ENCODE peak calls at places on chromosomes 11 and 22, in six cellular contexts. G, N, Z, U, F and I are unnamed samples.
A peak's percentile ranks its signal among the peaks of the same experiment; 100 is the strongest.

GRCh38 chr11:31827458-31828206 is 16.5 kb upstream of the PAX6 start:
- DNase-seq in U (no peak), Z (no peak), G (no peak), F (no peak), N (no peak), I (no peak)

GRCh38 chr11:72705442-72706365 is 31.5 kb upstream of the PDE2A start:
- DNase-seq in U (no peak), F (no peak), G (no peak), N (no peak), Z (no peak), I (no peak)

GRCh38 chr11:7292902-7293301 is 41.2 kb downstream of the SYT9 start:
- DNase-seq in N (no peak), U (no peak), Z (no peak), F (no peak), G (no peak), I (no peak)

GRCh38 chr22:31150615-31151014 is 9.4 kb upstream of the RNF185 start:
- DNase-seq in U (no peak), N (no peak), G (no peak), F (no peak), Z (no peak), I (no peak)

GRCh38 chr11:84905411-84905810 is 721.7 kb downstream of the DLG2 start:
- DNase-seq in Z (no peak), U (no peak), F (peak; percentile 80), N (no peak), G (no peak), I (no peak)

GRCh38 chr11:12625438-12626071 is 48.7 kb upstream of the TEAD1 start:
- DNase-seq in F (peak; percentile 90), U (no peak), G (no peak), Z (no peak), N (peak; percentile 87), I (no peak)

GRCh38 chr22:49480896-49481650 is 346.6 kb downstream of the BRD1 start:
- DNase-seq in F (no peak), G (no peak), Z (no peak), U (no peak), N (no peak), I (no peak)

GRCh38 chr11:62147545-62147944 is 23.7 kb downstream of the INCENP start:
- DNase-seq in F (no peak), Z (peak; percentile 9), G (no peak), U (no peak), N (no peak), I (no peak)

GRCh38 chr11:17782938-17783337 is 48.4 kb downstream of the KCNC1 start:
- DNase-seq in Z (no peak), G (no peak), N (no peak), U (peak; percentile 28), F (no peak), I (no peak)

GRCh38 chr11:86134580-86135318 is 65.9 kb upstream of the PICALM start:
- DNase-seq in Z (no peak), U (no peak), N (no peak), F (no peak), G (no peak), I (no peak)

GRCh38 chr11:117143390-117143789 is 697 bp upstream of the PAFAH1B2 start:
- DNase-seq in Z (no peak), F (peak; percentile 68), G (peak; percentile 45), N (no peak), U (peak; percentile 72), I (peak; percentile 58)

GRCh38 chr22:32764330-32765116 is 37.0 kb upstream of the TIMP3 start:
- DNase-seq in U (peak; percentile 84), G (no peak), Z (no peak), F (peak; percentile 96), N (peak; percentile 56), I (peak; percentile 60)

GRCh38 chr11:44960200-44960845 is 9.6 kb upstream of the TP53I11 start:
- DNase-seq in U (no peak), Z (no peak), N (no peak), F (peak; percentile 32), G (no peak), I (no peak)

GRCh38 chr11:34308049-34308692 is 49.6 kb downstream of the ABTB2 start:
- DNase-seq in U (no peak), G (no peak), F (no peak), N (no peak), Z (no peak), I (no peak)

GRCh38 chr11:63564056-63564784 is 1.0 kb upstream of the PLAAT2 start:
- DNase-seq in F (no peak), U (no peak), N (no peak), Z (no peak), G (peak; percentile 41), I (no peak)

GRCh38 chr11:124879999-124880611 is 14.9 kb downstream of the ROBO3 start:
- DNase-seq in U (no peak), N (no peak), G (no peak), F (no peak), Z (no peak), I (no peak)

GRCh38 chr11:128691802-128692749 is 1.8 kb upstream of the FLI1 start:
- DNase-seq in U (peak; percentile 50), N (no peak), Z (no peak), F (no peak), G (no peak), I (no peak)

GRCh38 chr11:132427611-132428010 is 1057.2 kb downstream of the NTM start:
- DNase-seq in N (no peak), F (no peak), G (no peak), U (no peak), Z (no peak), I (no peak)

GRCh38 chr22:30830907-30831306 is 136.2 kb downstream of the OSBP2 start:
- DNase-seq in U (no peak), G (no peak), Z (no peak), F (peak; percentile 87), N (peak; percentile 87), I (no peak)

GRCh38 chr11:76152086-76152658 is 54.1 kb downstream of the WNT11 start:
- DNase-seq in F (peak; percentile 84), N (peak; percentile 10), G (no peak), U (peak; percentile 95), Z (peak; percentile 86), I (peak; percentile 87)

GRCh38 chr11:2681408-2682145 is 18.2 kb downstream of the KCNQ1OT1 start:
- DNase-seq in G (no peak), Z (no peak), F (no peak), N (no peak), U (no peak), I (no peak)

GRCh38 chr11:79067355-79067685 is 373.5 kb downstream of the TENM4 start:
- DNase-seq in F (no peak), G (no peak), Z (no peak), N (no peak), U (no peak), I (no peak)